ENCODE peak calls at places on chromosome 21, in five cellular contexts. One of them, this sample, is unnamed.

GRCh38 chr21:33268736-33269441 is 2.7 kb downstream of the IL10RB start:
- DNase-seq in lung: peak
- DNase-seq in astrocyte of the spinal cord: no peak
- DNase-seq in right lobe of liver: peak
- DNase-seq in fibroblast of the aortic adventitia: no peak
- DNase-seq in this sample: no peak

GRCh38 chr21:45076245-45076661 is 1.9 kb downstream of the ADARB1 start:
- DNase-seq in lung: no peak
- DNase-seq in astrocyte of the spinal cord: peak
- DNase-seq in right lobe of liver: no peak
- DNase-seq in fibroblast of the aortic adventitia: no peak
- DNase-seq in this sample: peak

GRCh38 chr21:41761211-41762181 is 5.4 kb downstream of the RIPK4 start:
- DNase-seq in lung: peak
- DNase-seq in astrocyte of the spinal cord: peak
- DNase-seq in right lobe of liver: peak
- DNase-seq in fibroblast of the aortic adventitia: peak
- DNase-seq in this sample: peak

GRCh38 chr21:41241341-41241740 is 73.4 kb downstream of the BACE2 start:
- DNase-seq in lung: no peak
- DNase-seq in astrocyte of the spinal cord: no peak
- DNase-seq in right lobe of liver: no peak
- DNase-seq in fibroblast of the aortic adventitia: no peak
- DNase-seq in this sample: no peak

GRCh38 chr21:45997205-45997494 is 15.6 kb downstream of the COL6A1 start:
- DNase-seq in lung: no peak
- DNase-seq in astrocyte of the spinal cord: no peak
- DNase-seq in right lobe of liver: no peak
- DNase-seq in fibroblast of the aortic adventitia: no peak
- DNase-seq in this sample: no peak

GRCh38 chr21:45180289-45180599 is 105.9 kb downstream of the ADARB1 start:
- DNase-seq in lung: no peak
- DNase-seq in astrocyte of the spinal cord: no peak
- DNase-seq in right lobe of liver: no peak
- DNase-seq in fibroblast of the aortic adventitia: no peak
- DNase-seq in this sample: peak

GRCh38 chr21:21101911-21102310 is 103.7 kb downstream of the NCAM2 start:
- DNase-seq in lung: no peak
- DNase-seq in astrocyte of the spinal cord: peak
- DNase-seq in right lobe of liver: no peak
- DNase-seq in fibroblast of the aortic adventitia: peak
- DNase-seq in this sample: no peak

GRCh38 chr21:44701541-44701940 is 4.6 kb downstream of the KRTAP10-12 start:
- DNase-seq in lung: peak
- DNase-seq in astrocyte of the spinal cord: no peak
- DNase-seq in right lobe of liver: no peak
- DNase-seq in fibroblast of the aortic adventitia: no peak
- DNase-seq in this sample: no peak

GRCh38 chr21:45823100-45823681 is 158.4 kb upstream of the COL6A1 start:
- DNase-seq in lung: no peak
- DNase-seq in astrocyte of the spinal cord: no peak
- DNase-seq in right lobe of liver: peak
- DNase-seq in fibroblast of the aortic adventitia: no peak
- DNase-seq in this sample: peak

GRCh38 chr21:31186916-31187315 is 148.6 kb upstream of the KRTAP19-8 start:
- DNase-seq in lung: no peak
- DNase-seq in astrocyte of the spinal cord: no peak
- DNase-seq in right lobe of liver: no peak
- DNase-seq in fibroblast of the aortic adventitia: no peak
- DNase-seq in this sample: no peak

GRCh38 chr21:26135520-26135919 is 35.0 kb downstream of the APP start:
- DNase-seq in lung: no peak
- DNase-seq in astrocyte of the spinal cord: no peak
- DNase-seq in right lobe of liver: no peak
- DNase-seq in fibroblast of the aortic adventitia: no peak
- DNase-seq in this sample: no peak

GRCh38 chr21:46477765-46478164 is 19.1 kb downstream of the DIP2A start:
- DNase-seq in lung: no peak
- DNase-seq in astrocyte of the spinal cord: no peak
- DNase-seq in right lobe of liver: no peak
- DNase-seq in fibroblast of the aortic adventitia: peak
- DNase-seq in this sample: peak

GRCh38 chr21:27021801-27022200 is 54.9 kb upstream of the ADAMTS5 start:
- DNase-seq in lung: no peak
- DNase-seq in astrocyte of the spinal cord: no peak
- DNase-seq in right lobe of liver: no peak
- DNase-seq in fibroblast of the aortic adventitia: peak
- DNase-seq in this sample: no peak

GRCh38 chr21:38472709-38473108 is 25.6 kb downstream of the ERG start:
- DNase-seq in lung: no peak
- DNase-seq in astrocyte of the spinal cord: no peak
- DNase-seq in right lobe of liver: no peak
- DNase-seq in fibroblast of the aortic adventitia: no peak
- DNase-seq in this sample: peak
- H3K4me3 ChIP-seq in lung: no peak
- H3K4me3 ChIP-seq in astrocyte of the spinal cord: no peak
- H3K4me3 ChIP-seq in right lobe of liver: no peak
- H3K4me3 ChIP-seq in fibroblast of the aortic adventitia: no peak
- H3K4me3 ChIP-seq in this sample: no peak

GRCh38 chr21:37073417-37074194 is 552 bp downstream of the TTC3 start:
- DNase-seq in lung: peak
- DNase-seq in astrocyte of the spinal cord: peak
- DNase-seq in right lobe of liver: peak
- DNase-seq in fibroblast of the aortic adventitia: peak
- DNase-seq in this sample: peak
- TF ChIP-seq CTCF in lung: no peak
- TF ChIP-seq CTCF in astrocyte of the spinal cord: no peak
- TF ChIP-seq CTCF in right lobe of liver: no peak
- TF ChIP-seq CTCF in fibroblast of the aortic adventitia: no peak
- TF ChIP-seq CTCF in this sample: no peak

GRCh38 chr21:14542638-14543037 is 3.5 kb downstream of the SAMSN1 start:
- DNase-seq in lung: no peak
- DNase-seq in astrocyte of the spinal cord: no peak
- DNase-seq in right lobe of liver: no peak
- DNase-seq in fibroblast of the aortic adventitia: no peak
- DNase-seq in this sample: peak
- H3K4me3 ChIP-seq in lung: no peak
- H3K4me3 ChIP-seq in astrocyte of the spinal cord: no peak
- H3K4me3 ChIP-seq in right lobe of liver: no peak
- H3K4me3 ChIP-seq in fibroblast of the aortic adventitia: no peak
- H3K4me3 ChIP-seq in this sample: no peak

GRCh38 chr21:37460196-37460595 is 93.6 kb downstream of the DYRK1A start:
- DNase-seq in lung: no peak
- DNase-seq in astrocyte of the spinal cord: no peak
- DNase-seq in right lobe of liver: no peak
- DNase-seq in fibroblast of the aortic adventitia: no peak
- DNase-seq in this sample: no peak
- TF ChIP-seq CTCF in lung: no peak
- TF ChIP-seq CTCF in astrocyte of the spinal cord: peak
- TF ChIP-seq CTCF in right lobe of liver: no peak
- TF ChIP-seq CTCF in fibroblast of the aortic adventitia: no peak
- TF ChIP-seq CTCF in this sample: peak

GRCh38 chr21:43370091-43370658 is 56.8 kb downstream of the SIK1 start:
- DNase-seq in lung: no peak
- DNase-seq in astrocyte of the spinal cord: peak
- DNase-seq in right lobe of liver: no peak
- DNase-seq in fibroblast of the aortic adventitia: peak
- DNase-seq in this sample: no peak

GRCh38 chr21:43369124-43369523 is 57.8 kb downstream of the SIK1 start:
- DNase-seq in lung: no peak
- DNase-seq in astrocyte of the spinal cord: no peak
- DNase-seq in right lobe of liver: no peak
- DNase-seq in fibroblast of the aortic adventitia: no peak
- DNase-seq in this sample: no peak

GRCh38 chr21:43370888-43371570 is 55.9 kb downstream of the SIK1 start:
- DNase-seq in lung: no peak
- DNase-seq in astrocyte of the spinal cord: no peak
- DNase-seq in right lobe of liver: no peak
- DNase-seq in fibroblast of the aortic adventitia: no peak
- DNase-seq in this sample: no peak

GRCh38 chr21:43368685-43369084 is 58.2 kb downstream of the SIK1 start:
- DNase-seq in lung: no peak
- DNase-seq in astrocyte of the spinal cord: no peak
- DNase-seq in right lobe of liver: no peak
- DNase-seq in fibroblast of the aortic adventitia: no peak
- DNase-seq in this sample: no peak

DNA sequence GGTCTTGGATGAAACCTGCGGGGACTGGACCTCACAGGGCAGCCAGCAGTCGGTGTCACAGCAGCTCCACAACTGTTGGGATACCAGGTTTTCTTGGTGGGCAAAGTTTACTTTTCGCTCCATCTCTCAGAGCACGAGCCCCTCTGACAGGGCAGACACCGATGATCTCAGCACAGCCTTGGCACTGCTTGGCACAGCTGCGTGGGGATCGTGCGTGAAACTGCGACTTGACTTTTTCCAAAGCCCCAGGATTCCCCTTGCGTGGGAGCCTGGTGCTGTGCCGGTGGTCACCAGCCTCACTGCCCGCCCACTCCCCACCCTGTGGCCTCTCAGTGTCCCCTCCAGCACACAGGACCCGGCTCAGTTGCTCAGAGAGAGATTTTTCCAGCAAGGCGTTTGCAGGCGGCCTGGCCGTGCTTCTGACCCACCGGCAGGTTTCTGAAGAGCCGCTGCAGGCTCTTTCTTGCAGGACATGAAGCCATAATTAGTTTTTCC is 57.3 kb downstream of the SIK1 start:
- DNase-seq in lung: no peak
- DNase-seq in astrocyte of the spinal cord: no peak
- DNase-seq in right lobe of liver: no peak
- DNase-seq in fibroblast of the aortic adventitia: no peak
- DNase-seq in this sample: no peak
- H3K4me3 ChIP-seq in lung: no peak
- H3K4me3 ChIP-seq in astrocyte of the spinal cord: no peak
- H3K4me3 ChIP-seq in right lobe of liver: no peak
- H3K4me3 ChIP-seq in fibroblast of the aortic adventitia: no peak
- H3K4me3 ChIP-seq in this sample: no peak

GRCh38 chr21:28871388-28872015 is 121.2 kb downstream of the LTN1 start:
- DNase-seq in lung: no peak
- DNase-seq in astrocyte of the spinal cord: no peak
- DNase-seq in right lobe of liver: no peak
- DNase-seq in fibroblast of the aortic adventitia: peak
- DNase-seq in this sample: no peak
- TF ChIP-seq CTCF in lung: no peak
- TF ChIP-seq CTCF in astrocyte of the spinal cord: no peak
- TF ChIP-seq CTCF in right lobe of liver: no peak
- TF ChIP-seq CTCF in fibroblast of the aortic adventitia: no peak
- TF ChIP-seq CTCF in this sample: no peak